ENCODE peak calls at places on chromosomes 11 and 22, in four cellular contexts. N is mesendoderm, T is iPS DF 6.9, J is coronary artery. K is an unnamed sample.

GRCh38 chr11:70054020-70054419 is 24.1 kb upstream of the ANO1 start:
- DNase-seq in N (no peak), T (no peak), J (peak; percentile 66), K (no peak)

GRCh38 chr11:66417000-66417399 is 3.8 kb upstream of the NPAS4 start:
- DNase-seq in N (no peak), T (no peak), J (no peak), K (no peak)

GRCh38 chr11:79950741-79951140 is 509.9 kb upstream of the TENM4 start:
- DNase-seq in N (no peak), T (no peak), J (no peak), K (no peak)

GRCh38 chr22:40908895-40909294 is 42.3 kb upstream of the RBX1 start:
- DNase-seq in N (no peak), T (no peak), J (no peak), K (no peak)

GRCh38 chr11:75583710-75584658 is 21.9 kb downstream of the SERPINH1 start:
- DNase-seq in N (peak; percentile 87), T (no peak), J (peak; percentile 87), K (no peak)

GRCh38 chr11:46277623-46278386 is at the start of gene CREB3L1:
- DNase-seq in N (no peak), T (no peak), J (no peak), K (no peak)

GRCh38 chr11:7268727-7269126 is 17.0 kb downstream of the SYT9 start:
- DNase-seq in N (no peak), T (no peak), J (no peak), K (no peak)

GRCh38 chr22:38172489-38173155 is 9.0 kb downstream of the PLA2G6 start:
- DNase-seq in N (no peak), T (no peak), J (peak; percentile 74), K (peak; percentile 84)

GRCh38 chr11:225734-226453 is 10.2 kb downstream of the SIRT3 start:
- DNase-seq in N (no peak), T (no peak), J (no peak), K (no peak)

GRCh38 chr22:22731374-22731676 is 86.9 kb downstream of the GGTLC2 start:
- DNase-seq in N (no peak), T (no peak), J (no peak), K (no peak)

GRCh38 chr11:13073119-13073981 is 64.2 kb downstream of the RASSF10 start:
- DNase-seq in N (no peak), T (no peak), J (no peak), K (no peak)

GRCh38 chr11:65863889-65864757 is 3.9 kb downstream of the MUS81 start:
- DNase-seq in N (no peak), T (no peak), J (peak; percentile 68), K (no peak)

GRCh38 chr22:43901976-43902643 is 10.3 kb upstream of the PNPLA5 start:
- DNase-seq in N (peak; percentile 62), T (no peak), J (no peak), K (no peak)

GRCh38 chr11:84902445-84902844 is 724.7 kb downstream of the DLG2 start:
- DNase-seq in N (peak; percentile 56), T (no peak), J (no peak), K (no peak)

GRCh38 chr11:44628730-44629361 is 63.4 kb downstream of the CD82 start:
- DNase-seq in N (no peak), T (no peak), J (peak; percentile 64), K (no peak)

GRCh38 chr11:63933459-63933858 is 5.3 kb upstream of the NAA40 start:
- DNase-seq in N (no peak), T (no peak), J (no peak), K (no peak)

GRCh38 chr11:32385998-32386397 is 49.3 kb downstream of the WT1 start:
- DNase-seq in N (peak; percentile 63), T (peak; percentile 22), J (no peak), K (no peak)

GRCh38 chr22:48581821-48582469 is 1245.7 kb downstream of the BRD1 start:
- DNase-seq in N (peak; percentile 48), T (no peak), J (no peak), K (no peak)

GRCh38 chr11:48028909-48029685 is 48.7 kb downstream of the PTPRJ start:
- DNase-seq in N (no peak), T (no peak), J (no peak), K (peak; percentile 39)

GRCh38 chr11:47991266-47991830 is 11.0 kb downstream of the PTPRJ start:
- DNase-seq in N (peak; percentile 90), T (no peak), J (no peak), K (no peak)

GRCh38 chr11:121105851-121106250 is 4.8 kb downstream of the TECTA start:
- DNase-seq in N (no peak), T (no peak), J (no peak), K (no peak)

GRCh38 chr11:63445720-63446119 is 45.2 kb downstream of the PLAAT5 start:
- DNase-seq in N (no peak), T (no peak), J (no peak), K (no peak)

GRCh38 chr22:42160251-42160650 is 29.6 kb upstream of the CYP2D6 start:
- DNase-seq in N (no peak), T (no peak), J (no peak), K (no peak)

GRCh38 chr22:42163515-42163914 is 32.9 kb upstream of the CYP2D6 start:
- DNase-seq in N (no peak), T (no peak), J (no peak), K (no peak)

GRCh38 chr22:42164901-42165300 is 34.3 kb upstream of the CYP2D6 start:
- DNase-seq in N (no peak), T (no peak), J (no peak), K (no peak)

GRCh38 chr22:42160830-42161696 is 30.5 kb upstream of the CYP2D6 start:
- DNase-seq in N (peak; percentile 57), T (no peak), J (no peak), K (no peak)

GRCh38 chr22:42162728-42163489 is 32.3 kb upstream of the CYP2D6 start:
- DNase-seq in N (no peak), T (no peak), J (no peak), K (no peak)
- H3K27ac ChIP-seq in N (no peak overlapping the region), T (no peak overlapping the region), J (no peak overlapping the region), K (no peak overlapping the region)

DNA sequence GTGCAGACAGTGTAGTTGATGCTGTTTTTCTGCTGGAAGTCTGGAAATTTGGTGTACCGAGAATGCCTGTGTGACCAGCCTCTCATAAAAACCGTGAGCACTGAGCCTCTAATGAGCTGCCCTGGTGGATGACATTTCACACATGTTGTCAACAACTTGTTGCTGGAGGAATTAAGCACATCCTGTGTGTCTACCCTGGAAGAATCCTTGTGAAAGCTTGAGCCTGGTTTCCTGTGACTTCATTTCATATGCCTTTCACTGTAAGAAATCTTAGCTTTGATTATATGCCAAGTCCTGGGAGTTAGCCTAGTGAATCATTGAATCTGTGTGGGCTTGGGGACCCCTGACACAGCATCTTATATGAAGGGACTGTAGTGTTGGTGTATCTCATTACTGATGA is 131.2 kb downstream of the LDLRAD3 start:
- DNase-seq in N (no peak), T (no peak), J (no peak), K (no peak)
- H3K4me3 ChIP-seq in N (no peak overlapping the region), T (no peak overlapping the region), J (no peak overlapping the region), K (no peak overlapping the region)

DNA sequence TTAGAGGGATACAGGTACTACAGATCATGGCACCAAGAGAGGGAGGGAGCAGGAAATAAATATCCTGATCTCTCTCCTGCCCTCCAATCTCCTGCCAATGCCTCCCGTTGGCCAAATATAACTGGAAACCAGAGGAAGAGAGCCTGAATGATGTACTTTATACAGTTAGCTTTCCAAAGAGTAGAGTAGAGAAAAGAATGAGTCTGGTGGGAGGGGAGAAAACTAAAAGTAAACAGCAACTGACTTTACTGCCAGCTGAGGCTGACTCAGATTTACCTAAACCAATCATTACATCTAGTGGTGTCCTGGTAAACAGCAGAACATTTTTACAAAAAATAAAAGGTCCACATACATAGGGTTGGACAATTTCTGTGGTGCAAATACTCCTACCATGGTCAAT is 5.1 kb downstream of the MPZL3 start:
- DNase-seq in N (no peak), T (no peak), J (no peak), K (no peak)
- H3K27ac ChIP-seq in N (no peak overlapping the region), T (no peak overlapping the region), J (no peak overlapping the region), K (no peak overlapping the region)

GRCh38 chr11:128157423-128158298 is 429.7 kb downstream of the ETS1 start:
- DNase-seq in N (peak; percentile 83), T (no peak), J (no peak), K (peak; percentile 60)
- H3K4me3 ChIP-seq in N (no peak overlapping the region), T (no peak overlapping the region), J (peak overlapping the region; percentile 56), K (peak overlapping the region; percentile 13)

DNA sequence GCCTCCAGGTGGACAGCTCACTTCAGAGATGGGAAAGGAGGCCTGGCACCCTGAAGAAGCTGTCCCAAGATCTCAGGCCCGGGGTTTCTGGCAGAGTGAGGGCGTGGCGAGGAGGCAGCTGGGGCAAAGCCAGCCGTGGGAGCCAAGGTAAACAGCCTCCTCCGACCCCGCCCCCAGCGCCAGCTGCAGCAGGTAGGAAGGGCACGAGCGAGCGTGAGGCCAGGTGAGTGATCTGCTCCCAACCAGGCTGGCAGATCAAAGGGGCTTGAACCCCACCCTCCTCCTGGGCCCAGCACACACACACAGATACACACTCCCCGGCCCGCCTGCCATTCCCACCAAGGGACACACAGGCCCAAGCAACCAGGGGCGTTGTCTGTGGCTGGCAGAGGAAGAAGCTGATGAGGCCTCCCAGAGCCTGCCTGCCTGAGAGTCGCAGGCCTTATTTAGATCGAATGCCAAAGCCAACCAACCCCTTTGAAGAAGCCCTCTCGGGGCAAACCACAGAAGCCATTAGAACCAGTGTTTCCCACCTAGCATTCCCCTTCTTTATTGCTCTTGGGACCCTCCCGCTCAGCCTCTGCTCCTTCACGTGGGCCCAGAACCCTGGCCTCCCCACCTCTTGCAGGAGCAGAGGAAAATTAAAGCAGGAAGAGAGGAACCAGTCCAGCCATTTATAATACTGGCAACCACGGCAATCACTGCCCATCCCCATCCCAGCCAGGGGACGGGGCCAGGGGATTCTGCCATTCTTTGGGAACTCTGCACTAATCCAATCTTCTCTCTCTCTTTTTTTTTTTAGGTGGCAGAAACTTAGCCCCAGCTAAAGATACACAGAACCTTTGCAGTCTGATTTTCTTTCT is 5.0 kb downstream of the PDGFB start:
- DNase-seq in N (no peak), T (no peak), J (no peak), K (peak; percentile 30)
- H3K27ac ChIP-seq in N (no peak overlapping the region), T (no peak overlapping the region), J (peak overlapping the region; percentile 70), K (peak overlapping the region; percentile 38)

GRCh38 chr22:20435436-20436308 is 2.0 kb downstream of the SCARF2 start:
- DNase-seq in N (no peak), T (no peak), J (no peak), K (no peak)
- H3K4me3 ChIP-seq in N (peak overlapping the region; percentile 17), T (peak overlapping the region; percentile 42), J (peak overlapping the region; percentile 89), K (no peak overlapping the region)

K was measured in CD4-positive, alpha-beta memory T cell.